ENCODE peak calls at places on chromosomes 7 and 10, in four cellular contexts. M is prostate gland, D is breast epithelium, R is suprapubic skin. B is an unnamed sample.

GRCh38 chr10:490891-491571 is 198.4 kb downstream of the DIP2C start:
- DNase-seq in M (no peak), R (peak; percentile 88), D (no peak), B (no peak)

GRCh38 chr7:157438121-157439025 is 101.6 kb downstream of the DNAJB6 start:
- DNase-seq in D (no peak), M (no peak), R (peak; percentile 71), B (no peak)

GRCh38 chr7:133036290-133036689 is 45.6 kb downstream of the CHCHD3 start:
- DNase-seq in R (no peak), D (no peak), M (no peak), B (no peak)

GRCh38 chr10:60414877-60415585 is 25.4 kb upstream of the ANK3 start:
- DNase-seq in D (no peak), R (no peak), M (no peak), B (peak; percentile 82)

GRCh38 chr7:93773446-93773845 is 117.1 kb downstream of the TFPI2 start:
- DNase-seq in D (no peak), M (no peak), R (no peak), B (no peak)

GRCh38 chr10:125679436-125679835 is 3.5 kb downstream of the TEX36 start:
- DNase-seq in M (no peak), D (no peak), R (no peak), B (peak; percentile 35)

GRCh38 chr7:13990319-13990983 is 985 bp upstream of the ETV1 start:
- DNase-seq in R (no peak), D (peak; percentile 35), M (peak; percentile 21), B (peak; percentile 73)

GRCh38 chr7:157890921-157891401 is 554.2 kb downstream of the DNAJB6 start:
- DNase-seq in R (peak; percentile 50), M (no peak), D (no peak), B (no peak)

GRCh38 chr7:42950417-42950816 is 18.2 kb downstream of the MRPL32 start:
- DNase-seq in D (no peak), R (no peak), M (no peak), B (no peak)

GRCh38 chr7:12436896-12437535 is 33.4 kb upstream of the VWDE start:
- DNase-seq in M (no peak), R (no peak), D (no peak), B (no peak)

GRCh38 chr10:132676193-132676891 is 109.6 kb downstream of the NKX6-2 start:
- DNase-seq in D (no peak), M (no peak), R (peak; percentile 61), B (no peak)

GRCh38 chr7:114787556-114787955 is 134.3 kb upstream of the MDFIC start:
- DNase-seq in D (no peak), M (no peak), R (no peak), B (no peak)

GRCh38 chr10:86964061-86964846 is 4.0 kb upstream of the ADIRF start:
- DNase-seq in M (no peak), R (peak; percentile 78), D (no peak), B (no peak)

GRCh38 chr7:100867040-100867795 is at the start of gene TRIP6:
- DNase-seq in R (peak; percentile 97), D (peak; percentile 90), M (peak; percentile 81), B (peak; percentile 76)

GRCh38 chr7:151688236-151688780 is 168.6 kb upstream of the RHEB start:
- DNase-seq in D (no peak), M (no peak), R (no peak), B (no peak)

GRCh38 chr10:35341521-35341920 is 5.2 kb downstream of the CCNY start:
- DNase-seq in D (no peak), R (no peak), M (no peak), B (no peak)

GRCh38 chr7:128112781-128113221 is 81.6 kb upstream of the LRRC4 start:
- DNase-seq in D (no peak), R (peak; percentile 68), M (no peak), B (no peak)

GRCh38 chr10:21929070-21929469 is 74.5 kb downstream of the DNAJC1 start:
- DNase-seq in D (no peak), R (no peak), M (no peak), B (no peak)

GRCh38 chr10:95245425-95246055 is 45.3 kb downstream of the PDLIM1 start:
- DNase-seq in D (no peak), R (no peak), M (no peak), B (no peak)

GRCh38 chr10:62024026-62024701 is 122.7 kb downstream of the ARID5B start:
- DNase-seq in R (no peak), M (no peak), D (no peak), B (no peak)

GRCh38 chr10:62025134-62025794 is 123.8 kb downstream of the ARID5B start:
- DNase-seq in D (no peak), M (no peak), R (no peak), B (peak; percentile 49)

GRCh38 chr10:62023289-62023688 is 121.8 kb downstream of the ARID5B start:
- DNase-seq in M (no peak), D (no peak), R (no peak), B (no peak)

GRCh38 chr10:62027841-62028501 is 126.5 kb downstream of the ARID5B start:
- DNase-seq in D (no peak), R (no peak), M (no peak), B (no peak)

DNA sequence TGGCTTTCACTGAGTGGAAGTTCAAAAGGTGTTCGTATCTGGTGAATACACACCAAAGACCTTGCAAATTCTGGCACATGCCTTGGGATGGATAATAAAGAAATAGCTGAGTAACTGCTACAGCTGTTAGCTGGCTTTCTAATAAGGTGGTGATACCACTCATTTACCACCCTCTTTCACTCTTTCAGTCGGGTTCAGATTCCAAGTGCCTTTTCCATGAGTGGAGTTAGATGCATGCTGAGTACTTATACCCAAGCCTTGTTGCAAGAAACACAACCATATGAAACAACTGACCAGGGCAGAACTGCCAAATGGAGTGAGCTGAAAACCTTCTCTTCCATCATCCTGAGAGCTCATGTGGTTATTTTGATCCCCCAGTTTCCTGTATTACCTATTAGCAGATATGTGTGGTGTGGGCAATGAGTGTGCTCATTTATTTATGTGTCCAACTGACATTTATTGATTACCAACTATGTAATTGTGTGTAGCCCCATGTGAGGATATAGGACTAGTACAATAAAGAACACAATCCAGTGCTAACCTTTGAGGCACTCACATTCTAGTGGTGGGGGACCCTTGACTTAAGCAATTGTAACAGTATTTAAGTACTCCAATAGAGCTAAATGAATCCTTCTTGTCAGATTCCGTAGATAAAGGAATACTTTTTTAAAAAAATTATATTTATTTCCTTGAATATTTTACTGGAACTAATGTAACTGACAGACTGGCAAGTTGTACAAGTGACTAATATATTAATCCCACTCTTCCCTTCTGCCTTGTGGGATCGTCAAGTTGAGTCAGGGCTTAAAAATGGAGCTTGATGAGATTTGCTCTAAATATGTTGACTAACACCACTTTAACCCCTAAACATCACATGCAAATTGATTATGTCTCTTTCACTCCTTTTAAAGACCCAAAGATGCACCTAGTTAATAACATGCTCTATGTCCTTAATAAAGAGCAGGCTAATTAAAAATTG is 124.7 kb downstream of the ARID5B start:
- DNase-seq in D (no peak), M (no peak), R (no peak), B (no peak)
- H3K4me1 ChIP-seq in D (no peaks in the 10 kb centered on the region), M (no peaks in the 10 kb centered on the region), R (peaks cover 33% of the 10 kb centered on the region), B (peaks cover 12% of the 10 kb centered on the region)

GRCh38 chr7:103833401-103833800 is 156.1 kb downstream of the RELN start:
- DNase-seq in D (no peak), R (no peak), M (no peak), B (no peak)
- TF ChIP-seq POLR2AphosphoS5 in D (no peak), R (no peak), M (no peak), B (no peak)

DNA sequence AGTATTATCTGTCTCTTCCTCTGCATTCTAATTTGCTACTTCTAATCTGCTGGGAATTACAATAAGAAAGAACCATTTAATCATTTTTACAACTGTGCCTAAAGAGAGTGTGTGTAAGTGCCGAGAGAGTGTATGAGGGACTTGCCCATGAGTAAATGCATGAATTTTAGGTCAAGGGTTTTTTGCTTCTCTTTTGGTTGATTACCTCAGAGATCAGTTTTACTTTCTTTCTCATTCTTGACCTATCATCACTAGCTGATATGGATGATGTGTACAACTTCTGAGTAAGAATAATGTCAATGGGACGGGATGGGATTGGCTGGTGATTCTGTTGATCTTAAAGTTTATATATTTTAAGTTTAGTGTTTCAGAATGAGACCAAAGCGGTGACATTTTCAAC is 47.8 kb downstream of the IKZF1 start:
- DNase-seq in M (no peak), D (no peak), R (no peak), B (no peak)
- H3K4me1 ChIP-seq in M (no peaks in the 10 kb centered on the region), D (no peaks in the 10 kb centered on the region), R (no peaks in the 10 kb centered on the region), B (no peaks in the 10 kb centered on the region)

GRCh38 chr10:70121281-70121949 is 11.2 kb downstream of the AIFM2 start:
- DNase-seq in M (no peak), D (no peak), R (no peak), B (no peak)

GRCh38 chr10:70118196-70118595 is 14.4 kb downstream of the AIFM2 start:
- DNase-seq in R (no peak), D (no peak), M (no peak), B (no peak)

GRCh38 chr10:70119197-70119596 is 13.4 kb downstream of the AIFM2 start:
- DNase-seq in R (no peak), D (no peak), M (no peak), B (no peak)

GRCh38 chr10:70120417-70120816 is 12.2 kb downstream of the AIFM2 start:
- DNase-seq in M (no peak), R (no peak), D (no peak), B (no peak)

DNA sequence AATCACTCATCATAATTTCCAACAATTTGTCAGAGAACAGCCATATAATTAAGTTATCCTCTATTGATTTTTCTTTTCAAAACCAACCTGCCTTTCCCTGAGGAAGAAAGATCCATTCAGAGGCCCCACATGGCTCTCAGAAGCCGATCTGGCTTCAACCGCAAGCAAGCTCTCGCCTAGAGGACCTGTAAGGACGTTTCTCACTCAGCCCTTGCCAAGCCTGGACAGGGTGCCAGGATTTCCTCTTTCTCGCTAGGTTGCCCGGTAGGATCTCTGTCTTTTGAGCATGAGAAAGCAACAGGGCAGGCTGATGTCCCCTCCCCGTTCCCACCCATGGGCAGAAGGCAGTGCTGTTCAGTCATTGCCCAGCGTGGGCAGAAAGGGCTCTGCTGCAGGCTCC is 13.0 kb downstream of the AIFM2 start:
- DNase-seq in M (no peak), R (no peak), D (no peak), B (no peak)
- TF ChIP-seq POLR2AphosphoS5 in M (no peak), R (no peak), D (no peak), B (no peak)

GRCh38 chr7:149225656-149226055 is 13.8 kb upstream of the ZNF212 start:
- DNase-seq in D (no peak), R (no peak), M (no peak), B (no peak)

GRCh38 chr7:149226840-149227494 is 12.5 kb upstream of the ZNF212 start:
- DNase-seq in R (no peak), D (no peak), M (no peak), B (no peak)

GRCh38 chr7:149228831-149229471 is 10.5 kb upstream of the ZNF212 start:
- DNase-seq in D (no peak), R (no peak), M (no peak), B (no peak)

GRCh38 chr7:149232362-149232761 is 7.1 kb upstream of the ZNF212 start:
- DNase-seq in R (no peak), M (no peak), D (no peak), B (no peak)

GRCh38 chr7:149229526-149229925 is 9.9 kb upstream of the ZNF212 start:
- DNase-seq in M (no peak), R (no peak), D (no peak), B (no peak)
- H3K4me1 ChIP-seq in M (no peaks in the 10 kb centered on the region), R (peaks cover 4% of the 10 kb centered on the region), D (no peaks in the 10 kb centered on the region), B (no peaks in the 10 kb centered on the region)

B was measured in endothelial cell of umbilical vein.